ENCODE peak calls at places on chromosomes 6 and 20, in eight cellular contexts. V is GM23248, M is PC-3, J is PC-9, Q is HCT116, I is endothelial cell of umbilical vein, T is MM.1S, S is neural progenitor cell. H is an unnamed sample.

GRCh38 chr6:147986891-147987290 is 355.7 kb upstream of the SASH1 start:
- DNase-seq in S (no peak), Q (no peak), T (no peak), J (no peak), M (no peak), V (no peak), I (no peak), H (no peak)

GRCh38 chr6:156718647-156719394 is 58.4 kb upstream of the ARID1B start:
- DNase-seq in Q (peak), T (no peak), J (no peak), M (no peak), S (peak), V (peak), I (no peak), H (no peak)

GRCh38 chr6:131139599-131139998 is 4.3 kb downstream of the AKAP7 start:
- DNase-seq in T (no peak), I (no peak), S (no peak), J (no peak), V (no peak), M (no peak), Q (no peak), H (no peak)

GRCh38 chr6:161246725-161247124 is 27.1 kb downstream of the AGPAT4 start:
- DNase-seq in V (no peak), S (no peak), J (no peak), M (no peak), I (no peak), T (no peak), Q (no peak), H (no peak)

GRCh38 chr6:128686084-128686483 is 165.7 kb upstream of the PTPRK start:
- DNase-seq in Q (no peak), M (no peak), V (no peak), S (no peak), I (no peak), J (no peak), T (no peak), H (no peak)

GRCh38 chr6:127641905-127642304 is 64.9 kb downstream of the C6orf58 start:
- DNase-seq in V (peak), T (peak), M (peak), Q (peak), J (no peak), S (peak), I (peak), H (no peak)

GRCh38 chr6:156057869-156058268 is 602.2 kb upstream of the NOX3 start:
- DNase-seq in I (no peak), M (no peak), V (no peak), S (no peak), J (no peak), Q (no peak), T (no peak), H (no peak)

GRCh38 chr20:9609892-9610502 is 95.6 kb downstream of the LAMP5 start:
- DNase-seq in I (peak), M (peak), T (peak), V (peak), Q (peak), J (peak), S (peak), H (peak)

GRCh38 chr6:157974967-157975366 is 6.7 kb upstream of the SYNJ2 start:
- DNase-seq in Q (no peak), T (no peak), V (no peak), I (no peak), M (no peak), J (no peak), S (no peak), H (no peak)

GRCh38 chr6:145948328-145948727 is 15.8 kb downstream of the SHPRH start:
- DNase-seq in M (peak), J (peak), I (no peak), S (no peak), T (no peak), Q (no peak), V (peak), H (no peak)

GRCh38 chr6:43308101-43308989 is at the start of gene CRIP3:
- DNase-seq in M (peak), T (peak), J (peak), V (peak), S (peak), Q (no peak), I (no peak), H (no peak)

GRCh38 chr20:4814696-4815252 is 93.1 kb downstream of the PRND start:
- DNase-seq in S (no peak), I (peak), J (no peak), T (peak), M (no peak), V (no peak), Q (no peak), H (no peak)

GRCh38 chr6:78383968-78384367 is 483.4 kb upstream of the IRAK1BP1 start:
- DNase-seq in M (no peak), I (no peak), V (no peak), T (no peak), J (no peak), S (no peak), Q (no peak), H (no peak)

GRCh38 chr20:63472862-63473390 is 471 bp upstream of the KCNQ2 start:
- DNase-seq in S (no peak), Q (no peak), M (no peak), V (no peak), J (no peak), I (no peak), T (no peak), H (no peak)

GRCh38 chr20:63471719-63472158 is 716 bp downstream of the KCNQ2 start:
- DNase-seq in Q (no peak), V (no peak), T (no peak), S (peak), M (no peak), J (no peak), I (no peak), H (no peak)

GRCh38 chr20:63471002-63471718 is 1.3 kb downstream of the KCNQ2 start:
- DNase-seq in I (no peak), J (no peak), Q (no peak), S (peak), V (no peak), T (no peak), M (no peak), H (no peak)

GRCh38 chr20:63473555-63474449 is 1.3 kb upstream of the KCNQ2 start:
- DNase-seq in M (no peak), S (no peak), Q (no peak), I (no peak), J (no peak), T (no peak), V (no peak), H (no peak)

DNA sequence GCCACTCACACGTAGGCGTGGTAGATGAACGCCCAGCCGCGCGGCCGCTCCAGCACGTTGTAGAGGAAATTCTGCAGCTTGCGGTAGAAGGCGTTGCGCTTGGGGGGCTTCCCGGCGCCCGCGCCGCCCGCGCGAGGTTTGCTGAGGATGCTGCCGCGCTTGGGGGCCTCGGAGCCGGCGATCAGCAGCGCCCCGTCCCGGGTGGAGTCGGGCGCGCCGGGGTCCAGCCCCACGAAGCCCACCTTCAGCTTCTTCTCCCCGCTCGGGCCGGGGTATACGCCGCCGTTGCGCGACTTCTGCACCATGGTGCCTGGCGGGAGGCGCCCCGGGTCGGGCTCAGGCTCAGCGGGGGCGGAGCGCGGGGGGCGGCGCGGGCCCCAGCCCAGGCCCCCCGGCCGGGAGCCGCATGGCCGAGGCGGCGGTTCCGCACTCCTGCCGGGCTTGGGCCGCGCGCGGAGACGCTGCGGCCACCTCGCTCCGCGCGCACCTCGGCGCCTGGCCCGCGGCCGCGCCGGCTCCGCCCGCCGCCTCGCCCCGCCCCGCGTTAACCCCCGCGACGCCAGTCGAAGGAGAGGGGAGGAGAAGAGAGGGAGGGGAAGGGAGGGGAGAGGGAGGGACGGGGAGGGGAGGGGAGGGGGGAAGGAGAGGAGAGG is at the start of gene KCNQ2:
- DNase-seq in V (no peak), Q (peak), S (peak), T (no peak), J (no peak), M (no peak), I (no peak), H (no peak)
- TF ChIP-seq EZH2 in V (peak), Q (no peak), S (no peak), T (no peak), J (peak), M (peak), I (peak), H (no peak)

GRCh38 chr6:30684386-30685156 is 1.9 kb downstream of the PPP1R18 start:
- DNase-seq in I (peak), Q (no peak), M (no peak), J (no peak), S (no peak), V (peak), T (peak), H (no peak)

GRCh38 chr6:30685157-30685976 is 1.1 kb downstream of the PPP1R18 start:
- DNase-seq in M (no peak), J (no peak), S (no peak), Q (no peak), I (peak), T (peak), V (peak), H (no peak)

GRCh38 chr6:30683137-30683979 is 3.1 kb downstream of the PPP1R18 start:
- DNase-seq in M (no peak), J (no peak), Q (no peak), S (no peak), I (peak), V (no peak), T (no peak), H (no peak)

GRCh38 chr6:30682181-30683117 is 4.0 kb downstream of the PPP1R18 start:
- DNase-seq in J (peak), S (peak), M (peak), I (peak), V (peak), T (peak), Q (no peak), H (no peak)

DNA sequence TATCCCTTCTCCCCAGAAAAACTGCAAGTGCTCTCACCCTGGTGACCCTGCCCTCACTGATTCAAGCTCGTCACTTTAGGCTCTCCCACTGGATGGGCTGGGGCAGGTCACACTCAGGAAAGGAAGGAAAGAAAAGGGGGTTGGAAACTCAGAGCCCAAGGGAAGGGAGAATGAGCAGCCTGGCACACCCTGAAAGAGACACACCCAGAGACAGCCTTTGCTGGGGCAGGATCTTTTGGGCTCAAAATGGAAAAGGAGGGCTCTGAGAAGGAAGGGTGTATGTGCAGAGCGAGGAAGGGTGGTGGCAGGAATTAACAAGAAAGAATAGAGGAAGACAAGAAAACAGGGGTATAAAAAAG is 2.5 kb downstream of the PPP1R18 start:
- DNase-seq in Q (no peak), T (no peak), I (peak), V (peak), M (no peak), J (no peak), S (no peak), H (no peak)
- H3K4me3 ChIP-seq in Q (peak), T (peak), I (peak), V (peak), M (peak), J (peak), S (peak), H (peak)

GRCh38 chr6:110475255-110475654 is 1.2 kb downstream of the SLC22A16 start:
- DNase-seq in I (no peak), T (no peak), S (no peak), M (no peak), J (no peak), V (no peak), Q (no peak), H (no peak)
- TF ChIP-seq EZH2 in I (no peak), T (no peak), S (no peak), M (no peak), J (no peak), V (no peak), Q (no peak), H (no peak)

GRCh38 chr6:36955671-36956070 is 1.1 kb downstream of the PI16 start:
- DNase-seq in M (no peak), J (no peak), S (no peak), Q (no peak), T (no peak), V (no peak), I (no peak), H (no peak)
- H3K4me3 ChIP-seq in M (no peak), J (no peak), S (no peak), Q (no peak), T (no peak), V (no peak), I (no peak), H (no peak)

DNA sequence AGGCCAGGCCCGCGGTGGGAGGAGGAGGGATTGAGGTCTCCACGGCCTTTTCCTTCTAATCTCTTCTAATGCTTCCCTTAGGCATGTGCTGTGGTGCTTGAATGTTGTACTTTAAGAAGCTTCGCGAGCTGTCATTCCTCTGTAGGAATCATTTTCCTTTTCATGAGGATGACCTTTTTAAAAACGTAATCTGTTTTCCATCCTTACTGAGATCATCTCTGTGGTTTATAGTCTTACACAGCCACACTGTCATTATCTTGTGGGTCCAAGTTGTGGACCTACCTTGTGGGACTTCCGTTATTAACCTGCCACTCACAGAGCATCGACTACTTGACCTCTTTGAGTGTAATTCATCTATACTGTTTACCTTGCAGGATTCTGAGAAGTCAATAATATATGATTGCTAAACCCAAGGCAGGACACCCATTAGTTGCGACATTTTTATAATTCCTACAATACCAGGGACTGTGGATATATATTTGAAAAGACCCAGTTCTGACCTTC is 716 bp downstream of the SLC25A27 start:
- DNase-seq in V (no peak), T (no peak), Q (no peak), J (no peak), S (no peak), I (no peak), M (no peak), H (no peak)
- TF ChIP-seq EZH2 in V (no peak), T (no peak), Q (no peak), J (no peak), S (no peak), I (no peak), M (no peak), H (no peak)

GRCh38 chr6:31530659-31531058 is 1.9 kb downstream of the MCCD1 start:
- DNase-seq in Q (no peak), J (no peak), I (no peak), S (no peak), M (no peak), T (no peak), V (no peak), H (no peak)
- H3K4me3 ChIP-seq in Q (no peak), J (no peak), I (no peak), S (no peak), M (no peak), T (no peak), V (no peak), H (no peak)

DNA sequence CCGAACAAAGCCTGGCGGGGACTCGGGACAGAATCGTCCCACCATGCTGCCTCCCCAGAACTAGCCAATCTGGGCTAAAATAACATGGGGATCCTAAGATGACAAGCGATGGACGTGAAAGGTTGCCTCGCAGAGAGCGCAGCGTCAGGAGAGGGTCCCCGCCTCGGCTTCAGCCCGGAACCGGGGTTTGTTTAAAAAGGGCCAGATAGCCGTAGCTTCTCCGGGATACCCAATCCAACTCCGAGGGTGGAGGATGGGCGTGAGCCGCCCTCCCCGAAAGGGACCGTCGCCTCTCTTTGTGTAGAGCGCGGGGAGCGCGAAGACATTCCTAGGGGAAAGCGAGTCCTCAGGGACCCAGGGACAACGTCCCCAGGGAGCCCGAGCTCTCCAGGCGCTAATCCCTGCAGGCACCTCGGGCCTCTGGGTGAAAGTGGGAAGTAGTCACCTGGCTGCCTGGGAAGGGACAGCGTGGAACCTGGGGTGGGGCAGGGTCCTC is 640 bp downstream of the CD24 start:
- DNase-seq in J (no peak), T (no peak), M (peak), V (peak), I (no peak), S (peak), Q (no peak), H (no peak)
- TF ChIP-seq EZH2 in J (no peak), T (no peak), M (no peak), V (peak), I (peak), S (no peak), Q (no peak), H (peak)